ENCODE peak calls at places on chromosomes 1 and 21, in five cellular contexts. K is stomach, H is body of pancreas, I is thyroid gland, P is IMR-90. Y is an unnamed sample.

GRCh38 chr1:20948091-20948490 is 161.0 kb upstream of the HP1BP3 start:
- DNase-seq in H (no peak), I (no peak), P (no peak), K (no peak), Y (no peak)

GRCh38 chr1:220012259-220012658 is 34.0 kb downstream of the EPRS1 start:
- DNase-seq in P (peak), H (no peak), K (no peak), I (no peak), Y (no peak)

GRCh38 chr1:95118019-95118499 is 904 bp downstream of the TLCD4 start:
- DNase-seq in P (no peak), I (peak), H (no peak), K (no peak), Y (peak)

GRCh38 chr1:47930215-47930885 is 66.8 kb downstream of the TRABD2B start:
- DNase-seq in H (no peak), P (no peak), K (no peak), I (no peak), Y (no peak)

GRCh38 chr21:19547951-19548635 is 1144.5 kb upstream of the TMPRSS15 start:
- DNase-seq in I (no peak), K (no peak), H (no peak), P (no peak), Y (no peak)

GRCh38 chr1:200154069-200154767 is 126.7 kb downstream of the NR5A2 start:
- DNase-seq in I (no peak), P (peak), K (no peak), H (no peak), Y (peak)

GRCh38 chr1:31013187-31013864 is 52.2 kb downstream of the PUM1 start:
- DNase-seq in H (no peak), I (no peak), P (peak), K (no peak), Y (no peak)

GRCh38 chr1:156383023-156383422 is 14.0 kb downstream of the RHBG start:
- DNase-seq in K (peak), H (peak), P (peak), I (peak), Y (peak)

GRCh38 chr21:29332461-29333354 is 34.0 kb downstream of the BACH1 start:
- DNase-seq in H (no peak), K (no peak), P (peak), I (peak), Y (no peak)

GRCh38 chr1:149979972-149980548 is 30.5 kb downstream of the OTUD7B start:
- DNase-seq in H (no peak), P (no peak), K (no peak), I (no peak), Y (no peak)

GRCh38 chr1:97308131-97308530 is 586.5 kb downstream of the PTBP2 start:
- DNase-seq in I (no peak), H (no peak), P (peak), K (no peak), Y (no peak)

GRCh38 chr1:28309702-28310101 is 19.1 kb upstream of the MED18 start:
- DNase-seq in P (no peak), I (no peak), K (no peak), H (no peak), Y (no peak)

GRCh38 chr1:29258189-29258973 is 22.1 kb downstream of the PTPRU start:
- DNase-seq in P (no peak), I (no peak), K (no peak), H (no peak), Y (no peak)

GRCh38 chr1:2968471-2968881 is 52.8 kb upstream of the ACTRT2 start:
- DNase-seq in P (no peak), K (peak), H (peak), I (no peak), Y (no peak)

GRCh38 chr1:33244143-33244808 is 12.0 kb upstream of the ZNF362 start:
- DNase-seq in K (no peak), I (no peak), P (no peak), H (no peak), Y (no peak)

GRCh38 chr1:62398377-62398776 is 38.5 kb upstream of the USP1 start:
- DNase-seq in K (no peak), H (no peak), I (no peak), P (peak), Y (no peak)

GRCh38 chr1:16905112-16905855 is 9.5 kb downstream of the RNU1-2 start:
- DNase-seq in H (peak), P (peak), K (no peak), I (peak), Y (peak)

DNA sequence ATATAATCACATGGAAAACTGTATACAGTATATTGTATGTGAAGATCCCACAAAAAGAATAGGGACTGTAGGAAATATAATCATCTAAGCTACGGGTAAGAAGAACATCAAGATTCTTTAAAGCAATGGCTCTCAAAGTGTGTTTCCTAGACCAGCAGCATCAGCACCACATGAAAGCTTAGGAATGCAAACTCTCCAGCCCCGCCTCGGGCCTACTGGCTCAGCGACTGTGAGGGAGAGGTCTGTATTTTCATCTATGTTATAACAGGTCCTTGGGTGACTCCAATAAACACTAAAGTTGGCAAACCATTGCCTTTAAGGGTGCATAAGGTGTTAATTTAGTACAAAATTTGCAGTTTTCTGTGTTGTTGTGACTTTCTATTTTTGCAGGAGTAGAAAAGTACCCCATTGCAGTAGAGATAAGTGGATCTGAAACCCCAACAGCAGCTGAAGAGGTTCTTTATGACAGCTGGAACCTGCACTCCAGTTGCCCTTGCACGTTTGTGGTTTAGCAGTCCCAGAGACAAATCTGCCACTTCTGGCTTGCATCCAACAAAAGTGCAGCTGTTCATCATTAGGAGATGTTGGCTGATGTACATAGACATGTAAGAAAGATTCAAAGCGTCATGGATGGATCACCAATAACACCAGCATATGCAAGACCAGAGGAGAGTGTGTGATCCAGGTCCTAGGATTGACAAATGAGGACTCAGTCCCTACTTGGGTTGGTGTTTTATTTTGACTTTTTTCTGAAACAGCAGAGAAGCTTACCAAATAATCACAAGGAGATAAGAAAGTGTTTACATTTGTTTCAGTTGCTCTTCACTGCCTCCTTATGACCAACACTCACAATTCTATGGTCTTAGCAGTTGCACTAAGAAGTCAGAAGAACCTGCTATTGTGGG is 15.9 kb upstream of the IFNAR1 start:
- DNase-seq in H (no peak), K (no peak), I (no peak), P (peak), Y (peak)
- TF ChIP-seq CTCF in H (no peak), K (no peak), I (no peak), P (no peak), Y (no peak)

GRCh38 chr1:19311931-19312781 is at the start of the genes AKR7A2 and SLC66A1:
- DNase-seq in K (peak), I (peak), P (peak), H (peak), Y (peak)
- TF ChIP-seq POLR2A in K (no peak), I (peak), P (peak), H (peak), Y (peak)

DNA sequence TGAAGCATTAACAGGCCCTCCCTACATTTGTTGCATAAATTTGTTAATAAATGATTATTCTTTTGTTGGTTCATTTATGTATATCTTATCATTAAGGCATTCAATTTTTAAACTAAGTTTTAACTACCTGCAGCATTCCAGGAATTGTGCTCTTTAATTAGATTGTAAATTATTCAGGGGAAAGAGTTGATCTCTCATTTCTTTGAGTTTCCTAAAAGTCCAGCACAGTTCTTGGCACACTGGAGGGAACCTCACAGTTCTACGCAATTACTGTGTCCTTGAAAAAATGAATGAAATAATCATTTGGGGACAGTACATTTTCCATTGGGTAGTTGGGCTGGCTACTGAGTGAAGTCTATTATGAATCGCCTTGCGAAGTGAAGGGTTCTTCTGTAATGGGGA is 493 bp upstream of the STXBP3 start:
- DNase-seq in I (no peak), P (no peak), K (no peak), H (no peak), Y (no peak)
- TF ChIP-seq CTCF in I (no peak), P (no peak), K (no peak), H (no peak), Y (no peak)

GRCh38 chr1:178220094-178220493 is 126.2 kb downstream of the RASAL2 start:
- DNase-seq in K (no peak), H (no peak), I (no peak), P (peak), Y (no peak)
- TF ChIP-seq POLR2A in K (no peak), H (no peak), I (no peak), P (no peak), Y (no peak)

Y was measured in transverse colon.